ENCODE peak calls at places on chromosomes 2 and 18, in five cellular contexts. H, L, F, Q and M are unnamed samples.

GRCh38 chr2:209383212-209383611 is 40.6 kb upstream of the MAP2 start:
- DNase-seq in L (peak; percentile 2), F (no peak), H (no peak), Q (peak; percentile 37), M (no peak)

GRCh38 chr18:43471873-43472272 is 194.6 kb upstream of the SYT4 start:
- DNase-seq in F (no peak), L (no peak), Q (no peak), H (no peak), M (no peak)

GRCh38 chr18:57898506-57899124 is 95.5 kb upstream of the ATP8B1 start:
- DNase-seq in H (no peak), L (no peak), Q (no peak), F (no peak), M (no peak)

GRCh38 chr2:230885467-230886130 is 20.9 kb downstream of the ITM2C start:
- DNase-seq in Q (no peak), H (no peak), F (no peak), L (no peak), M (no peak)

GRCh38 chr18:14089176-14089575 is 43.1 kb downstream of the ZNF519 start:
- DNase-seq in Q (no peak), H (no peak), L (no peak), F (no peak), M (no peak)

GRCh38 chr2:227153766-227154486 is 10.1 kb downstream of the COL4A4 start:
- DNase-seq in Q (no peak), F (no peak), H (peak; percentile 13), L (no peak), M (peak; percentile 80)

GRCh38 chr18:77206676-77207370 is 42.8 kb upstream of the GALR1 start:
- DNase-seq in H (no peak), Q (no peak), L (no peak), F (peak; percentile 55), M (no peak)

GRCh38 chr2:120660771-120661459 is 74.8 kb upstream of the GLI2 start:
- DNase-seq in H (peak; percentile 38), L (no peak), F (peak; percentile 67), Q (no peak), M (no peak)

GRCh38 chr2:9358846-9359245 is 64.5 kb downstream of the ITGB1BP1 start:
- DNase-seq in H (no peak), L (no peak), Q (no peak), F (no peak), M (no peak)

GRCh38 chr2:493278-493677 is 183.9 kb downstream of the TMEM18 start:
- DNase-seq in H (no peak), F (no peak), Q (no peak), L (no peak), M (no peak)

GRCh38 chr2:21395366-21395765 is 271.6 kb downstream of the TDRD15 start:
- DNase-seq in F (no peak), L (no peak), H (no peak), Q (peak; percentile 35), M (no peak)

GRCh38 chr2:37230581-37230980 is 815 bp downstream of the CEBPZ start:
- DNase-seq in H (peak; percentile 12), F (no peak), L (peak; percentile 15), Q (peak; percentile 36), M (no peak)

GRCh38 chr2:207283356-207283755 is 117.6 kb upstream of the KLF7 start:
- DNase-seq in Q (no peak), H (no peak), L (no peak), F (no peak), M (no peak)

GRCh38 chr2:84786601-84787000 is 94.3 kb downstream of the TRABD2A start:
- DNase-seq in H (no peak), L (no peak), Q (no peak), F (no peak), M (no peak)

GRCh38 chr2:69764286-69765058 is 22.5 kb downstream of the ANXA4 start:
- DNase-seq in F (no peak), H (peak; percentile 55), Q (peak; percentile 82), L (no peak), M (no peak)

GRCh38 chr18:36536426-36536825 is 238.9 kb downstream of the FHOD3 start:
- DNase-seq in F (no peak), L (no peak), H (no peak), Q (no peak), M (peak; percentile 81)

GRCh38 chr2:48971801-48972200 is 182.5 kb downstream of the FSHR start:
- DNase-seq in Q (no peak), L (no peak), F (no peak), H (no peak), M (no peak)

GRCh38 chr2:165911231-165911630 is 42.3 kb downstream of the TTC21B start:
- DNase-seq in L (no peak), F (no peak), Q (no peak), H (no peak), M (no peak)

DNA sequence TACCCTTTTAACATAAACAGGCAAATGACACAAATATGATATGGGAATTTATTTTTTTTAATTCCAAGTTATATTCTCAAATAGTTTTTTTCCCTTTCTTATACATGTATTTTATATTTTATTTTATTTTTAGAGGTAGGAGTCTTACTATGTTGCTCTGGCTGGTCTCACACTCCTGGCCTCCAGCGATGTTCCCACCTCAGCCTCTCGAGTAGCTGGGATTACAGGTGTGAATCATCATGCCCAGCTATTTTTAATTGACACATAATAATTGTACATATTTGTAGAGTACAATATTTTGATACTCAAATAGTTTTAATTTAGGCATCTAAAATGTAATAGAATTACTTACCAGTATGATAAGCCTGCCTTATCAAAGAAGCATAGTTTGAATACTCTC is 12.2 kb downstream of the BAZ2B start:
- DNase-seq in H (no peak), Q (no peak), F (no peak), L (no peak), M (no peak)
- H3K27ac ChIP-seq in H (no peak overlapping the region), Q (no peak overlapping the region), F (no peak overlapping the region), L (no peak overlapping the region), M (no peak overlapping the region)

GRCh38 chr18:63182861-63183260 is 136.7 kb downstream of the BCL2 start:
- DNase-seq in Q (no peak), F (no peak), H (no peak), L (no peak), M (no peak)
- TF ChIP-seq EP300 in Q (no peak), F (no peak), H (no peak), L (no peak), M (no peak)

DNA sequence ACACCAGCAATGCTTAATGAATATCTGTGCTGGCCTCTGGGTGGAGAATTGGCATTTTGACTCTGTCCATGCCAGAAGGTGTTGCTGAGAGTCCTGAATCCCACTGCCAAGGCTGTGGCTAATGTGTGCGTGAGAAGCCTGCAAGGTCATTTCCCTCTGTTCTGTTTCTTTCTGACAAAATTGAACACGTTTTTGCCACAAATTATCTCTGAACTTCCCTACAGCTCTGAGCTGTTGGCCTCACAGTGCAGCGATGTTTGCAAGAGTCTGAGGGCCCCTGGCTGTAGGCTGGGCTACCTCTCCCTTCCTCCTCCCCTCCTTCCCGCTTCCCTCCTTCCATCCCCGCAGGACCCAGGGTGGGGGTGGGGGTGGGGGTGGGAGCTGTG is 154.1 kb upstream of the HS6ST1 start:
- DNase-seq in L (no peak), F (no peak), H (no peak), Q (no peak), M (no peak)
- H3K4me3 ChIP-seq in L (no peak overlapping the region), F (no peak overlapping the region), H (no peak overlapping the region), Q (no peak overlapping the region), M (peak overlapping the region; percentile 41)

DNA sequence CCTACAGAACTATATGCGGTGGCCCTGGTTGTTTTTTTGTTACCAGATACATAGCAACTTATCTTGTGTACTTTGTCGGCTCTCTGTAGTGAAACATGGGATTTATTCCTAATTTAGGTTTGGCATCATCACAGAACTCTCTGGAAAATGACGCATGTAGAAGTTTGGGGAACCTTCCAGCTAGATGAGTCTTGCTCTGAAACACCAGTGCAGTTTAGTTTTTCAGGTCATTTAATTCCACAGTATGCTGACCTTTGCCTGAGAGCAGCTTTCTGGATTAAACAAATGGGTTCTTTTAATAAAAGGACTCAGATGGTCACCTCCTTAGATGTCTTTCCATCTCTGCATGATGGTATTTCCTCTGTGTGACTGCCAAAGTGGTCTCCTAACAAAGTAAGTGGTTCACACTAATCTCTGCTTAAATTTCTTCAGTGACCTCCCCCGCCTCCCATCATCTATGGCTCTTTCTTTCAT is 39.9 kb downstream of the MYO3B start:
- DNase-seq in H (no peak), L (no peak), Q (no peak), F (no peak), M (no peak)
- H3K27ac ChIP-seq in H (no peak overlapping the region), L (no peak overlapping the region), Q (no peak overlapping the region), F (no peak overlapping the region), M (no peak overlapping the region)

GRCh38 chr2:29129586-29130281 is 14.5 kb downstream of the CLIP4 start:
- DNase-seq in Q (no peak), H (no peak), L (no peak), F (no peak), M (no peak)

GRCh38 chr2:29134933-29135332 is 19.7 kb downstream of the CLIP4 start:
- DNase-seq in L (no peak), Q (no peak), H (no peak), F (no peak), M (no peak)

GRCh38 chr2:29124504-29124903 is 9.3 kb downstream of the CLIP4 start:
- DNase-seq in L (no peak), F (no peak), H (no peak), Q (no peak), M (no peak)

DNA sequence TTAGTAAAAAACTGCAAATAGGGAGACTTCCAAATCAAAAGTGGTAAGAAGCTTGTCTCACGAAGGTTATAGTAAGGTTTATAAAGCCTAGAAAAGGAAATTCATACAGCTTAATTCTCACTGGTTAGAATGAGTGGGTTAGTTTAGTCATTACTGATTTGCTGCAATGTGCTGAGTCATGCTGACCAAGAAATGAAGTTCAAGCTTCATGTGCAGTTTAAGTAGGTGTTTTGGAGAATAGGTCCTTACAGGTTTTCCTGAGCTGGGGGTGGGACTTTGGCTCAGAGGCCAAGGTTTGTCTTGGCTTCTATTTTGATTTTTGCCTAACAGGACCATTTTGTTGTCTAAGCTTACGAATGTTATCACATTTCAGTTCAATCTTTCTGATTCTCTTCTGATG is 15.1 kb downstream of the CLIP4 start:
- DNase-seq in F (no peak), H (no peak), L (peak; percentile 41), Q (peak; percentile 35), M (no peak)
- TF ChIP-seq EP300 in F (no peak), H (no peak), L (peak; percentile 57), Q (peak; percentile 21), M (peak; percentile 5)

GRCh38 chr2:118881490-118882129 is 34.2 kb upstream of the EN1 start:
- DNase-seq in Q (peak; percentile 62), L (peak; percentile 47), F (no peak), H (peak; percentile 65), M (peak; percentile 60)

GRCh38 chr2:118875298-118875697 is 27.9 kb upstream of the EN1 start:
- DNase-seq in L (no peak), F (no peak), H (no peak), Q (no peak), M (peak; percentile 47)

GRCh38 chr2:118874324-118874723 is 26.9 kb upstream of the EN1 start:
- DNase-seq in L (no peak), H (no peak), F (no peak), Q (no peak), M (peak; percentile 80)

GRCh38 chr2:118882693-118883336 is 35.4 kb upstream of the EN1 start:
- DNase-seq in H (peak; percentile 79), F (peak; percentile 30), L (peak; percentile 34), Q (peak; percentile 59), M (peak; percentile 92)

GRCh38 chr2:118878531-118879149 is 31.2 kb upstream of the EN1 start:
- DNase-seq in H (no peak), Q (no peak), F (no peak), L (no peak), M (peak; percentile 50)
- H3K4me3 ChIP-seq in H (no peak overlapping the region), Q (no peak overlapping the region), F (no peak overlapping the region), L (no peak overlapping the region), M (no peak overlapping the region)

GRCh38 chr18:70423120-70423519 is 134.3 kb downstream of the SOCS6 start:
- DNase-seq in Q (no peak), L (no peak), F (no peak), H (peak; percentile 16), M (no peak)
- H3K27ac ChIP-seq in Q (no peak overlapping the region), L (peak overlapping the region; percentile 93), F (no peak overlapping the region), H (peak overlapping the region; percentile 56), M (peak overlapping the region; percentile 4)

GRCh38 chr18:71844810-71845209 is 699.3 kb downstream of the CBLN2 start:
- DNase-seq in Q (no peak), F (no peak), L (no peak), H (no peak), M (no peak)
- TF ChIP-seq EP300 in Q (no peak), F (no peak), L (no peak), H (no peak), M (no peak)